ENCODE peak calls at places on chromosome 3, in six cellular contexts. N is NCI-H2029, F is GM12865, Z is caudate nucleus, T is NCI-H1105 treated with DMSO at 0.1 percent for 48 hours, B is suprapubic skin. P is an unnamed sample.

GRCh38 chr3:111801697-111802655 is 57.1 kb upstream of the PHLDB2 start:
- DNase-seq in N (no peak), F (no peak), Z (no peak), T (no peak), B (no peak), P (no peak)

GRCh38 chr3:70853161-70853560 is 540.7 kb upstream of the MDFIC2 start:
- DNase-seq in N (no peak), F (no peak), Z (no peak), T (no peak), B (no peak), P (no peak)

GRCh38 chr3:49403891-49404290 is 7.9 kb downstream of the RHOA start:
- DNase-seq in N (no peak), F (no peak), Z (no peak), T (no peak), B (no peak), P (no peak)

GRCh38 chr3:28682126-28682525 is 333.5 kb upstream of the AZI2 start:
- DNase-seq in N (no peak), F (no peak), Z (no peak), T (no peak), B (no peak), P (no peak)

GRCh38 chr3:151379083-151379734 is 5.3 kb downstream of the P2RY12 start:
- DNase-seq in N (no peak), F (peak; percentile 47), Z (no peak), T (no peak), B (no peak), P (peak; percentile 89)

GRCh38 chr3:106167728-106168127 is 298.9 kb upstream of the CBLB start:
- DNase-seq in N (no peak), F (peak; percentile 37), Z (no peak), T (no peak), B (no peak), P (no peak)

GRCh38 chr3:43490640-43491185 is 131.1 kb downstream of the ANO10 start:
- DNase-seq in N (no peak), F (no peak), Z (no peak), T (no peak), B (no peak), P (no peak)

GRCh38 chr3:7950890-7951289 is 550.7 kb upstream of the LMCD1 start:
- DNase-seq in N (peak; percentile 56), F (no peak), Z (no peak), T (no peak), B (no peak), P (no peak)

GRCh38 chr3:62644493-62644892 is 230.7 kb downstream of the CADPS start:
- DNase-seq in N (no peak), F (no peak), Z (no peak), T (no peak), B (no peak), P (no peak)

GRCh38 chr3:59772416-59773408 is 722.9 kb upstream of the CFAP20DC start:
- DNase-seq in N (no peak), F (peak; percentile 41), Z (no peak), T (no peak), B (no peak), P (no peak)

GRCh38 chr3:107392549-107393165 is 15.4 kb downstream of the CCDC54 start:
- DNase-seq in N (no peak), F (no peak), Z (no peak), T (no peak), B (no peak), P (no peak)

GRCh38 chr3:49357466-49358216 is 512 bp downstream of the GPX1 start:
- DNase-seq in N (no peak), F (peak; percentile 60), Z (no peak), T (no peak), B (peak; percentile 83), P (peak; percentile 52)

GRCh38 chr3:157134620-157135191 is 25.2 kb downstream of the CCNL1 start:
- DNase-seq in N (no peak), F (peak; percentile 76), Z (no peak), T (no peak), B (no peak), P (no peak)

GRCh38 chr3:133441867-133442270 is 42.0 kb downstream of the BFSP2 start:
- DNase-seq in N (no peak), F (peak; percentile 53), Z (no peak), T (no peak), B (no peak), P (no peak)

GRCh38 chr3:8458711-8459110 is 42.9 kb upstream of the LMCD1 start:
- DNase-seq in N (peak; percentile 16), F (no peak), Z (no peak), T (no peak), B (no peak), P (no peak)

GRCh38 chr3:112767177-112767576 is 79.5 kb downstream of the CD200R1L start:
- DNase-seq in N (no peak), F (peak; percentile 50), Z (no peak), T (no peak), B (no peak), P (no peak)

GRCh38 chr3:70728311-70728710 is 415.9 kb upstream of the MDFIC2 start:
- DNase-seq in N (no peak), F (no peak), Z (no peak), T (no peak), B (no peak), P (no peak)

GRCh38 chr3:40690696-40691597 is 166.2 kb downstream of the ZNF621 start:
- DNase-seq in N (peak; percentile 82), F (no peak), Z (no peak), T (no peak), B (peak; percentile 91), P (no peak)

GRCh38 chr3:125428216-125428830 is 53.2 kb upstream of the ZNF148 start:
- DNase-seq in N (no peak), F (no peak), Z (no peak), T (no peak), B (no peak), P (no peak)

GRCh38 chr3:43879166-43879565 is 188.4 kb downstream of the ABHD5 start:
- DNase-seq in N (peak; percentile 90), F (peak; percentile 58), Z (no peak), T (peak; percentile 31), B (no peak), P (peak; percentile 84)

GRCh38 chr3:74883690-74884089 is 269.2 kb upstream of the CNTN3 start:
- DNase-seq in N (no peak), F (no peak), Z (no peak), T (no peak), B (no peak), P (peak; percentile 51)

GRCh38 chr3:24249523-24249922 is 245.1 kb downstream of the THRB start:
- DNase-seq in N (no peak), F (no peak), Z (no peak), T (no peak), B (no peak), P (no peak)

GRCh38 chr3:113615976-113616375 is 80.5 kb downstream of the USF3 start:
- DNase-seq in N (peak; percentile 10), F (no peak), Z (no peak), T (no peak), B (no peak), P (no peak)

GRCh38 chr3:9897408-9898372 is 5.0 kb upstream of the IL17RE start:
- DNase-seq in N (peak; percentile 35), F (no peak), Z (no peak), T (peak; percentile 20), B (no peak), P (no peak)

GRCh38 chr3:128215800-128216495 is 62.7 kb downstream of the EEFSEC start:
- DNase-seq in N (no peak), F (no peak), Z (no peak), T (no peak), B (peak; percentile 20), P (no peak)

GRCh38 chr3:172467170-172467824 is 19.0 kb upstream of the GHSR start:
- DNase-seq in N (no peak), F (no peak), Z (no peak), T (no peak), B (no peak), P (no peak)

GRCh38 chr3:121896823-121897222 is 2.6 kb downstream of the SLC15A2 start:
- DNase-seq in N (no peak), F (no peak), Z (no peak), T (no peak), B (no peak), P (no peak)

GRCh38 chr3:138452491-138452890 is 18.1 kb downstream of the ESYT3 start:
- DNase-seq in N (no peak), F (no peak), Z (no peak), T (no peak), B (peak; percentile 58), P (no peak)

GRCh38 chr3:179113903-179114302 is 34.3 kb upstream of the PIK3CA start:
- DNase-seq in N (no peak), F (no peak), Z (no peak), T (no peak), B (no peak), P (no peak)

GRCh38 chr3:43389388-43390254 is 103.3 kb downstream of the SNRK start:
- DNase-seq in N (no peak), F (peak; percentile 55), Z (no peak), T (no peak), B (no peak), P (no peak)

GRCh38 chr3:89155811-89156210 is 48.4 kb downstream of the EPHA3 start:
- DNase-seq in N (no peak), F (no peak), Z (no peak), T (no peak), B (no peak), P (no peak)

GRCh38 chr3:194369522-194370279 is at the start of gene LRRC15:
- DNase-seq in N (no peak), F (no peak), Z (no peak), T (no peak), B (no peak), P (no peak)

GRCh38 chr3:117734431-117734830 is 1024.9 kb downstream of the TUSC7 start:
- DNase-seq in N (no peak), F (no peak), Z (no peak), T (no peak), B (no peak), P (no peak)

GRCh38 chr3:165852710-165853109 is 15.5 kb upstream of the BCHE start:
- DNase-seq in N (no peak), F (no peak), Z (no peak), T (no peak), B (no peak), P (no peak)

GRCh38 chr3:160725326-160725725 is 30.7 kb upstream of the PPM1L start:
- DNase-seq in N (no peak), F (no peak), Z (no peak), T (no peak), B (no peak), P (no peak)

GRCh38 chr3:100562224-100562857 is 47.1 kb upstream of the ADGRG7 start:
- DNase-seq in N (no peak), F (no peak), Z (no peak), T (no peak), B (no peak), P (no peak)

GRCh38 chr3:43286115-43286885 is at the start of gene SNRK:
- DNase-seq in N (peak; percentile 83), F (peak; percentile 85), Z (peak; percentile 92), T (peak; percentile 72), B (peak; percentile 93), P (peak; percentile 94)

P was measured in Karpas-422.